ENCODE peak calls at places on chromosomes 3 and 15, in seven cellular contexts. J, A, E, P, W, Y and Q are unnamed samples.

GRCh38 chr15:72160846-72161245 is 36.7 kb downstream of the GRAMD2A start:
- DNase-seq in W (no peak), E (no peak), Y (no peak), A (no peak), P (no peak), J (no peak), Q (no peak)

GRCh38 chr3:65689436-65689835 is 349.3 kb downstream of the MAGI1 start:
- DNase-seq in J (no peak), A (no peak), W (no peak), E (peak; percentile 48), Y (no peak), P (peak; percentile 9), Q (no peak)

GRCh38 chr15:91942676-91943417 is 89.3 kb downstream of the SLCO3A1 start:
- DNase-seq in E (no peak), Y (peak; percentile 74), P (no peak), J (peak; percentile 81), A (peak; percentile 86), W (peak; percentile 97), Q (peak; percentile 58)

GRCh38 chr3:174874258-174874657 is 15.1 kb downstream of the NAALADL2 start:
- DNase-seq in W (no peak), P (no peak), E (no peak), Y (no peak), A (no peak), J (peak; percentile 56), Q (no peak)

GRCh38 chr3:133568294-133569014 is 5.0 kb upstream of the CDV3 start:
- DNase-seq in A (peak; percentile 12), P (no peak), E (no peak), Y (peak; percentile 93), J (no peak), W (peak; percentile 99), Q (no peak)

GRCh38 chr3:181705081-181705480 is 6.6 kb upstream of the SOX2 start:
- DNase-seq in J (no peak), Y (no peak), P (no peak), W (no peak), A (no peak), E (peak; percentile 49), Q (no peak)

GRCh38 chr3:146709969-146710368 is 104.8 kb upstream of the PLSCR5 start:
- DNase-seq in P (no peak), A (no peak), Y (peak; percentile 38), E (no peak), W (no peak), J (no peak), Q (no peak)

GRCh38 chr3:138732465-138732864 is 102.3 kb downstream of the PIK3CB start:
- DNase-seq in P (no peak), J (no peak), W (no peak), Y (no peak), A (no peak), E (no peak), Q (no peak)

GRCh38 chr15:49673861-49674260 is 53.0 kb downstream of the DTWD1 start:
- DNase-seq in Y (peak; percentile 57), J (no peak), W (no peak), E (no peak), A (no peak), P (no peak), Q (no peak)

GRCh38 chr3:15892311-15892710 is 94.5 kb upstream of the ANKRD28 start:
- DNase-seq in E (no peak), Y (no peak), W (no peak), A (no peak), J (peak; percentile 24), P (no peak), Q (no peak)

GRCh38 chr15:77810180-77810579 is 177.5 kb upstream of the LINGO1 start:
- DNase-seq in J (no peak), E (no peak), P (no peak), W (no peak), Y (no peak), A (no peak), Q (no peak)

GRCh38 chr15:25691544-25692430 is 171.3 kb downstream of the ATP10A start:
- DNase-seq in E (peak; percentile 72), Y (no peak), A (peak; percentile 26), J (no peak), P (no peak), W (no peak), Q (no peak)

GRCh38 chr15:84878504-84878903 is 6.0 kb upstream of the SLC28A1 start:
- DNase-seq in Y (peak; percentile 56), P (peak; percentile 70), W (peak; percentile 42), A (peak; percentile 71), E (peak; percentile 91), J (peak; percentile 43), Q (peak; percentile 87)

GRCh38 chr15:83830381-83830780 is 176.5 kb downstream of the ADAMTSL3 start:
- DNase-seq in P (no peak), E (no peak), J (no peak), A (no peak), W (no peak), Y (no peak), Q (no peak)

GRCh38 chr15:83835384-83836010 is 181.6 kb downstream of the ADAMTSL3 start:
- DNase-seq in J (no peak), P (no peak), Y (no peak), W (no peak), E (no peak), A (no peak), Q (no peak)

GRCh38 chr15:83838763-83839162 is 184.8 kb downstream of the ADAMTSL3 start:
- DNase-seq in E (no peak), J (no peak), P (no peak), W (no peak), A (no peak), Y (no peak), Q (no peak)

GRCh38 chr15:83837946-83838571 is 184.1 kb downstream of the ADAMTSL3 start:
- DNase-seq in J (peak; percentile 9), P (peak; percentile 55), Y (peak; percentile 67), A (peak; percentile 52), W (no peak), E (peak; percentile 78), Q (no peak)

GRCh38 chr15:83833569-83833968 is 179.6 kb downstream of the ADAMTSL3 start:
- DNase-seq in J (no peak), Y (no peak), A (no peak), P (no peak), E (no peak), W (no peak), Q (no peak)
- H3K9me2 ChIP-seq in J (no peaks in the 10 kb centered on the region), Y (no peaks in the 10 kb centered on the region), A (no peaks in the 10 kb centered on the region), P (no peaks in the 10 kb centered on the region), E (no peaks in the 10 kb centered on the region), W (no peaks in the 10 kb centered on the region), Q (no peaks in the 10 kb centered on the region)

GRCh38 chr3:55690746-55691540 is 203.8 kb upstream of the WNT5A start:
- DNase-seq in E (peak; percentile 78), P (no peak), J (no peak), A (no peak), Y (no peak), W (no peak), Q (peak; percentile 53)

GRCh38 chr3:55686720-55687254 is 199.7 kb upstream of the WNT5A start:
- DNase-seq in P (no peak), J (no peak), A (no peak), W (no peak), E (no peak), Y (peak; percentile 38), Q (no peak)

GRCh38 chr3:55688154-55688553 is 201.0 kb upstream of the WNT5A start:
- DNase-seq in Y (no peak), J (peak; percentile 94), A (no peak), P (no peak), W (no peak), E (no peak), Q (no peak)

GRCh38 chr3:55690161-55690560 is 203.1 kb upstream of the WNT5A start:
- DNase-seq in P (no peak), A (no peak), E (peak; percentile 27), W (no peak), J (no peak), Y (no peak), Q (no peak)

DNA sequence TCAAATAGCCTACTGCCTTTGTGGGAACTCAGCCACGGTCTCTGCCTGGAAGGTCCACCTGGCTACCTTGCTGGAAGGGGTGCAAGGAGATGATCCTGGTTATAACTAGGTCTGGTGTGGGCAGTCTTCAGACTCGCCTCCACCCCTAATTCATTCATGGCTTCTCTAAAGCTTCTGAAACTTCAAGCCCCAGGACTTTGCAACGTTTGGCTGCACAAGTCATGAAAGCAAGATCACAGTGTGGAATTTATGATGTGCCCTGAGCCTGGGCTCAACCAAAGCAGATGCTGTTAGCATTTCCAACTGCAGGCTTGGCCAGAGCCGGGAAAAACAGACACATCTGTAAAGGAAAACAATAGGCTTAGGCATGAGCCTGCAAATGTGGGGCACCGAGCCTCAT is 200.4 kb upstream of the WNT5A start:
- DNase-seq in J (peak; percentile 41), A (no peak), P (no peak), Y (no peak), W (no peak), E (no peak), Q (peak; percentile 51)
- H2AFZ ChIP-seq in J (peak overlapping the region; percentile 37), A (no peak overlapping the region), P (no peak overlapping the region), Y (no peak overlapping the region), W (peak overlapping the region; percentile 27), E (no peak overlapping the region), Q (peak overlapping the region; percentile 37)

GRCh38 chr3:131796558-131796957 is 238.3 kb downstream of the CPNE4 start:
- DNase-seq in W (no peak), Y (no peak), J (peak; percentile 90), E (peak; percentile 40), A (no peak), P (no peak), Q (peak; percentile 92)
- H3K9me2 ChIP-seq in W (peaks cover 5% of the 10 kb centered on the region), Y (no peaks in the 10 kb centered on the region), J (no peaks in the 10 kb centered on the region), E (no peaks in the 10 kb centered on the region), A (no peaks in the 10 kb centered on the region), P (no peaks in the 10 kb centered on the region), Q (no peaks in the 10 kb centered on the region)

GRCh38 chr3:13076255-13076654 is 3.0 kb upstream of the IQSEC1 start:
- DNase-seq in P (no peak), E (no peak), Y (no peak), W (no peak), J (no peak), A (no peak), Q (no peak)

GRCh38 chr3:13078158-13078905 is 5.1 kb upstream of the IQSEC1 start:
- DNase-seq in P (peak; percentile 58), J (no peak), A (no peak), Y (no peak), E (no peak), W (no peak), Q (peak; percentile 48)

GRCh38 chr3:13079510-13079909 is 6.3 kb upstream of the IQSEC1 start:
- DNase-seq in P (no peak), Y (no peak), A (no peak), E (no peak), W (no peak), J (no peak), Q (no peak)

GRCh38 chr3:13079051-13079450 is 5.8 kb upstream of the IQSEC1 start:
- DNase-seq in Y (no peak), P (no peak), W (no peak), J (no peak), A (no peak), E (no peak), Q (no peak)

DNA sequence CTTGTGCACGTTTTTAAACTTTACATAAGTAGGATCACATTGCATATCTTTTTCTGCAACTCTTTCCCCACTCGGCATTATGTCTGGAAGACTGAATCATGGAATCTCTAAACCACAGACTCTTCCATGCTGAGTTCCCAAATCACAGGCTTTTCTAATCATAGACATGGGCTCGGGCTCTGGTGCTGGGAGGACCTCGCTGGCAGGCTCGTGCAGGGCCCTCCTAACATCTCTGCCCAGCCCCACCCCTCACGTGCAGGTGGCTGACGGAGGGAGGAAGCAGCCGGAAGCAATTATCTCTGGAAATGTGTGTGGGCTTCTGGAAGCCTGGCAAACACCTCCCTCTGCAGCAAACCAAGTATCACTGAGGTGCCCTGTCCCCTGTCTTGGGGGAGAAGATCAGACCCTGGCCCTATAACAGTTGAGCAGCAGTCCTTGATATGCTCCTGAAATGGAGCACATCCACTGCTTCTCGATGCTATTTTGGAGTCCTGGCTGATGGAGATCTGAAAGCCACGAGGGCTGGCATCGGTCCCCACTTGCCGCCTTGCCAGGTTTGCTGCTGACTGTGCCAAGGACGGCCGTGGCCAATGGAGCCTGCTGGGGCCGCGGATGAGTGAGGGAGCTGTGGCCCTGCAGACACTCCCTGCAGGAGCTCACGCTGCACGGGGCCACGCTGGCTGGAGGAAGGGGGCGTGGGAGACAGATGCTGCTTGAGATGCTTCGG is 4.4 kb upstream of the IQSEC1 start:
- DNase-seq in P (peak; percentile 78), Y (no peak), J (no peak), W (no peak), E (no peak), A (no peak), Q (no peak)
- H2AFZ ChIP-seq in P (no peak overlapping the region), Y (no peak overlapping the region), J (no peak overlapping the region), W (no peak overlapping the region), E (no peak overlapping the region), A (no peak overlapping the region), Q (no peak overlapping the region)